ENCODE peak calls at places on chromosomes 5 and 9, in eight cellular contexts. Y is effector memory CD4-positive, alpha-beta T cell; K is lower lobe of right lung; L is MM.1S; M is right lobe of liver; V is HCT116; Z is lung; B is transverse colon. H is an unnamed sample. For H3K4me1, the result is how much of the 10 kb centered on the place peaks cover.

GRCh38 chr9:132234501-132235045 is 72.7 kb downstream of the NTNG2 start:
- DNase-seq in Y (no peak), K (no peak), L (no peak), M (no peak), V (no peak), Z (no peak), B (no peak), H (no peak)

GRCh38 chr5:111694183-111694582 is 62.8 kb downstream of the NREP start:
- DNase-seq in Y (no peak), K (no peak), L (no peak), M (no peak), V (no peak), Z (no peak), B (no peak), H (peak)

GRCh38 chr9:124452326-124452725 is 2.1 kb downstream of the ADGRD2 start:
- DNase-seq in Y (no peak), K (no peak), L (no peak), M (no peak), V (no peak), Z (no peak), B (no peak), H (no peak)

GRCh38 chr9:94084314-94084713 is at the start of gene PTPDC1:
- DNase-seq in Y (no peak), K (no peak), L (no peak), M (no peak), V (peak), Z (no peak), B (no peak), H (peak)

GRCh38 chr5:68898961-68899471 is 194.8 kb upstream of the SLC30A5 start:
- DNase-seq in Y (no peak), K (no peak), L (no peak), M (no peak), V (peak), Z (no peak), B (no peak), H (peak)

GRCh38 chr5:132778856-132779255 is 1.8 kb upstream of the SEPTIN8 start:
- DNase-seq in Y (no peak), K (no peak), L (no peak), M (no peak), V (no peak), Z (no peak), B (no peak), H (no peak)

GRCh38 chr5:69092969-69093368 is 845 bp upstream of the SLC30A5 start:
- DNase-seq in Y (no peak), K (no peak), L (no peak), M (no peak), V (no peak), Z (no peak), B (no peak), H (no peak)

GRCh38 chr5:104412649-104413240 is 850.2 kb upstream of the NUDT12 start:
- DNase-seq in Y (no peak), K (no peak), L (peak), M (no peak), V (peak), Z (no peak), B (no peak), H (peak)

GRCh38 chr5:112511920-112512319 is 92.8 kb upstream of the EPB41L4A start:
- DNase-seq in Y (no peak), K (no peak), L (no peak), M (peak), V (no peak), Z (no peak), B (no peak), H (no peak)

GRCh38 chr9:95261890-95262289 is 55.6 kb downstream of the FANCC start:
- DNase-seq in Y (no peak), K (no peak), L (no peak), M (no peak), V (no peak), Z (no peak), B (no peak), H (peak)

GRCh38 chr5:161023591-161023990 is 171.6 kb upstream of the ATP10B start:
- DNase-seq in Y (no peak), K (no peak), L (no peak), M (no peak), V (no peak), Z (no peak), B (no peak), H (no peak)

GRCh38 chr5:132688536-132689409 is 15.0 kb downstream of the IL4 start:
- DNase-seq in Y (no peak), K (no peak), L (no peak), M (no peak), V (no peak), Z (no peak), B (no peak), H (peak)

GRCh38 chr9:82810902-82811301 is 252.0 kb downstream of the RASEF start:
- DNase-seq in Y (no peak), K (no peak), L (no peak), M (no peak), V (peak), Z (no peak), B (no peak), H (peak)

GRCh38 chr5:119274767-119275130 is 81.1 kb upstream of the TNFAIP8 start:
- DNase-seq in Y (no peak), K (no peak), L (peak), M (no peak), V (peak), Z (no peak), B (no peak), H (peak)

GRCh38 chr5:146635443-146635842 is 119.5 kb upstream of the GPR151 start:
- DNase-seq in Y (no peak), K (no peak), L (no peak), M (no peak), V (no peak), Z (no peak), B (no peak), H (no peak)

GRCh38 chr9:127776195-127776918 is 2.1 kb downstream of the SH2D3C start:
- DNase-seq in Y (peak), K (peak), L (peak), M (no peak), V (no peak), Z (peak), B (peak), H (no peak)

GRCh38 chr5:176652136-176652535 is 4.9 kb downstream of the TSPAN17 start:
- DNase-seq in Y (no peak), K (no peak), L (no peak), M (no peak), V (no peak), Z (no peak), B (no peak), H (no peak)

GRCh38 chr5:150778517-150779396 is at the start of gene SMIM3:
- DNase-seq in Y (peak), K (peak), L (peak), M (peak), V (no peak), Z (peak), B (peak), H (peak)

GRCh38 chr5:123091988-123092583 is 3.0 kb downstream of the PRDM6 start:
- DNase-seq in Y (no peak), K (no peak), L (no peak), M (no peak), V (no peak), Z (no peak), B (no peak), H (no peak)

GRCh38 chr9:78677326-78677725 is 380.4 kb downstream of the PSAT1 start:
- DNase-seq in Y (no peak), K (no peak), L (no peak), M (no peak), V (no peak), Z (no peak), B (no peak), H (no peak)

GRCh38 chr5:111704452-111705085 is 52.4 kb downstream of the NREP start:
- DNase-seq in Y (no peak), K (no peak), L (no peak), M (no peak), V (no peak), Z (no peak), B (no peak), H (no peak)

GRCh38 chr9:96858670-96859069 is 4.4 kb upstream of the ZNF782 start:
- DNase-seq in Y (no peak), K (no peak), L (no peak), M (no peak), V (no peak), Z (no peak), B (no peak), H (no peak)

GRCh38 chr5:120545951-120546350 is 81.9 kb downstream of the PRR16 start:
- DNase-seq in Y (no peak), K (no peak), L (no peak), M (no peak), V (no peak), Z (no peak), B (no peak), H (no peak)

GRCh38 chr9:85377751-85378289 is 363.9 kb downstream of the AGTPBP1 start:
- DNase-seq in Y (no peak), K (no peak), L (no peak), M (no peak), V (no peak), Z (no peak), B (no peak), H (peak)

GRCh38 chr9:124217839-124218437 is 39.8 kb upstream of the NEK6 start:
- DNase-seq in Y (no peak), K (no peak), L (peak), M (peak), V (no peak), Z (no peak), B (no peak), H (no peak)

GRCh38 chr9:98206754-98207153 is 14.3 kb upstream of the CORO2A start:
- DNase-seq in Y (no peak), K (no peak), L (no peak), M (no peak), V (no peak), Z (no peak), B (no peak), H (no peak)

GRCh38 chr5:114407783-114408182 is 45.9 kb downstream of the KCNN2 start:
- DNase-seq in Y (no peak), K (no peak), L (no peak), M (peak), V (no peak), Z (no peak), B (no peak), H (no peak)

GRCh38 chr5:177276886-177277285 is 26.6 kb downstream of the RAB24 start:
- DNase-seq in Y (no peak), K (no peak), L (no peak), M (no peak), V (no peak), Z (no peak), B (no peak), H (no peak)

GRCh38 chr5:1315709-1316587 is 21.1 kb upstream of the TERT start:
- DNase-seq in Y (peak), K (peak), L (peak), M (peak), V (no peak), Z (peak), B (peak), H (no peak)

GRCh38 chr9:133137451-133138231 is 16.6 kb upstream of the RALGDS start:
- DNase-seq in Y (no peak), K (peak), L (no peak), M (no peak), V (no peak), Z (no peak), B (no peak), H (no peak)

GRCh38 chr9:8855046-8855445 is 1055.5 kb upstream of the DMAC1 start:
- DNase-seq in Y (no peak), K (no peak), L (peak), M (no peak), V (no peak), Z (no peak), B (no peak), H (peak)

GRCh38 chr9:74277532-74277931 is 219.6 kb upstream of the RORB start:
- DNase-seq in Y (peak), K (no peak), L (peak), M (no peak), V (no peak), Z (no peak), B (no peak), H (no peak)

GRCh38 chr9:120711841-120712538 is 2.3 kb downstream of the MEGF9 start:
- DNase-seq in Y (no peak), K (no peak), L (no peak), M (no peak), V (no peak), Z (no peak), B (no peak), H (no peak)

GRCh38 chr9:134932171-134932570 is 14.5 kb upstream of the FCN1 start:
- DNase-seq in Y (no peak), K (no peak), L (no peak), M (no peak), V (no peak), Z (no peak), B (no peak), H (no peak)

GRCh38 chr9:136546697-136547481 is 1.0 kb upstream of the NOTCH1 start:
- DNase-seq in Y (no peak), K (peak), L (peak), M (peak), V (no peak), Z (peak), B (peak), H (peak)

DNA sequence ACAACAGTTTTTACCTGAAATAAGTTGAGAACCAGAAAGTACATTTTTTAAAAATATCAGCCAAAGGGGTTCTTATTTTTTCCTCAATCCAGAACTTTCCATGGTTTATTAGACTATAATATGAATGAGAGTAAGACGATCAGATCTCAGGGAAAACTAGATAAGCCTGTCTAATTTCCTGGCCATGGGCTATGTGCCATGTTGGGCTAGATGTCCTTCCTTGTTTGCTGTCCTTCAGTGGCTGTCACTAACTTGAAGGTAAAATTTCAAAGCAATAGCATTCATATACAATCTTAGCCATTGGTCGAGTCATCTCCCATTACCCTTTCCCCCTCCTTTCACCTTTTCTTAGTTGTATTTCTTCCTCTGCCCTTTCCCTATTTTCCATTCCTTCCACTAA is 179.5 kb upstream of the PPP1R2B start:
- DNase-seq in Y (no peak), K (no peak), L (no peak), M (no peak), V (no peak), Z (no peak), B (no peak), H (no peak)
- H3K4me1 ChIP-seq in Y (under half), K (under half), L (under half), M (under half), V (under half), Z (under half), B (under half), H (under half)

GRCh38 chr5:52788505-52788821 is 747 bp downstream of the ITGA1 start:
- DNase-seq in Y (no peak), K (no peak), L (no peak), M (no peak), V (no peak), Z (no peak), B (no peak), H (no peak)

GRCh38 chr5:52786391-52786790 is 1.3 kb upstream of the ITGA1 start:
- DNase-seq in Y (no peak), K (no peak), L (no peak), M (no peak), V (no peak), Z (no peak), B (no peak), H (no peak)

GRCh38 chr5:52789378-52789777 is 1.7 kb downstream of the ITGA1 start:
- DNase-seq in Y (no peak), K (no peak), L (no peak), M (no peak), V (no peak), Z (no peak), B (no peak), H (no peak)

GRCh38 chr5:52786937-52787599 is 648 bp upstream of the ITGA1 start:
- DNase-seq in Y (no peak), K (peak), L (peak), M (peak), V (peak), Z (peak), B (peak), H (no peak)

GRCh38 chr5:52787600-52788504 is at the start of the genes ITGA1 and PELO:
- DNase-seq in Y (peak), K (peak), L (peak), M (peak), V (peak), Z (peak), B (peak), H (peak)
- H3K4me3 ChIP-seq in Y (peak), K (peak), L (peak), M (peak), V (peak), Z (peak), B (peak), H (peak)

DNA sequence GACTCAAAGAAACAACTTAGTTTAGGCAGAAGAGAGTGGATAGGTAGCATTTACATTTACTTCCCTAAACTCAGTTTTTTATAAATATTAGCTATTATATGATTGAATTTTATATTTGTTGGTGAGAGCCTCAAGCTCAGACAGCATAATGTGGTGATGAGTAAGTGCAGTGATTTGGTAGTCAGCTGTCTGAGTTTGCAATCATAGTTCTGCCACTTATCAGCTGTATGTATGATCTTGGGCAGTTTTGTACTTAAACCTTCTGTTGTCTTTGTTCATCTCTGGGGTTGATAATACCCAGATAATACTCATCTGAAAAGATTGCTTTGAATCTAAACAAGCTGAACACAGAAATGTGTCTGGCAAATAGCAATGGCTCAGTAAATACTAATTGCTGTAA is 108.8 kb downstream of the ANXA1 start:
- DNase-seq in Y (no peak), K (no peak), L (no peak), M (no peak), V (no peak), Z (no peak), B (no peak), H (no peak)
- H3K27ac ChIP-seq in Y (no peak), K (no peak), L (no peak), M (no peak), V (no peak), Z (no peak), B (no peak), H (no peak)

DNA sequence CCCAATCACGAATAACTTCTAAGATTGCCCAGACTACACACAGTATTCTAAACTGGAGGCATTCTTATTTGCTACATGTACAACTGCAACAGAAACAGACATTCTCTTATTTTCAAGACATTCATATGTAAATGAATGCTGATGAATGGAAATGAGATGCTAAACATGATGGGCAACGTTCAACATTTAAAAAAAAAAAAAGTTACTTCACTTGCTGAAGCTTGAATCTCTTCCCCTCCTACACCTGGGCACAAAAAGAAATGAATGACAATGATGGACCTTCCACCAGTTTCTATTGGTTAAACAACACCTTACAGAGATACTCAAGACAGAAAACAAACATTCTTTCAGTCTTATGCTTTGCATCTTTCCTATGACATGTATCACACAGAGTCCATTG is 160.5 kb downstream of the BNC2 start:
- DNase-seq in Y (no peak), K (no peak), L (no peak), M (no peak), V (no peak), Z (no peak), B (no peak), H (no peak)
- H3K4me1 ChIP-seq in Y (under half), K (under half), L (under half), M (under half), V (under half), Z (under half), B (under half), H (under half)

DNA sequence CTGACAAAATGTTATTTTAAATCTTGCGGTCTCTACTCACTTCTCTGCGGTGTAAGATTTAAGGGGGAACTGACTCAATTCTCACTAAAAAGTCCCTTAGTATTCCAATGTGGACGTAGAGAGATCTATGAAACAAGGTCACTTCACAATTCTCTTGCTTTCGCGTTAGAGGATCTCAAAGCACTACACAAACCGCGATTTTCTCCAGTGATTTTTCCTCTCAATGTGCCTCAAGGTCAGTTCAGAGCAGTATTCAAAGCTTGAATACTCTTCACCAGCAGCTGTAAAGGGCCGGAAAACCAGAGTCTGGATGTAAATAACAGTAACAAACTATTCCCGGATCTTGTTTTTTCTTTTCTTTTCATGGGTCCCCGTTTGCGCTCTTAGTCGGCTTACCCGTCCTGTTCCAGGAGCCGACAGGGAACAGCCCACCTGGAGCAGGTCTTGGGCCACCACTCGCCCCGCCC is 128.2 kb downstream of the TMEM161B start:
- DNase-seq in Y (no peak), K (peak), L (no peak), M (no peak), V (no peak), Z (no peak), B (no peak), H (no peak)
- H3K4me3 ChIP-seq in Y (peak), K (peak), L (peak), M (peak), V (peak), Z (peak), B (peak), H (peak)

DNA sequence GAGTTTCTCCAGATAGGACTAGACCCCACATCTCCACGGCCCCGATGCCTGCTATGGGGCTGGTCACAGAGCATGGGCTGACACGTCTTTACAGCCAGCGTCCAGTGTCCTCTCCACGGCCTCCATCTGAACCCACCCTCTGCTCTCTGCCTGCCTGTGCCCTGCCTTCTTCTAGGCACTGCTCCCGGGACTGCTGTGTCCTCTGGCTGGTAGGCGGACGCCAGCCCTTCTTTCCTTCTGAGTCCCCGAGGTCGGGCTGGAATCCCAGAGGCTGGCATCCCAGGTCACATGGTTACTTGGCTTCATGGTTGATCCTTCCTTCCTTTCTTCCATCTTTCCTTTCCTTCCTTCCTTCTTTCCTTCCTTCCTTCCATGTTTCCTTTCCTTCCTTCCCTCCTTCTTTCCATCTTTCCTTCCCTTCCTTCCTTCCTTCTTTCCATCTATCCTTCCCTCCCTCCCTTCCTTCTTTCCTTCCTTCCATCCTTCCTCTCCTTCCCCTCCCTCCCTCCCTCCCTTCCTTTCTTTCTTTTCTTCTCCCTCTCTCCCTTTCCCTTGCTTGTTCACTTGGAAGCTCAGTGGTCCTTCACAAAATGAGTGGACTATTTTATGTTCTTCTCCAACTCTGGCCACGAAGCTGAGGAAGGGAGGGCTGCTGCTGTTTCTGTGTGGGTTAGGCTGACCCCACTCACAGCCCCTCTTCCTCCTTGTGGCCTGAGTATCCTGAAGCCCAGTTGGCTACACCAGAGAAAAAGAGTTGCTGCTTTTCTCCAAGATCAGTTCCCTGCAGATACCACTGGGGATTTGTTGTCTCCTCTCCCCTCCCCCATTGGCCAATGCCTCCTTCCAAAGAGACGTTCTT is 66.8 kb upstream of the NEURL1B start:
- DNase-seq in Y (no peak), K (no peak), L (no peak), M (no peak), V (no peak), Z (no peak), B (no peak), H (no peak)
- H3K27ac ChIP-seq in Y (no peak), K (no peak), L (no peak), M (no peak), V (no peak), Z (no peak), B (no peak), H (peak)